ENCODE peak calls at places on chromosomes 16 and 17, in eight cellular contexts. E is CD4-positive, CD25-positive, alpha-beta regulatory T cell; G is heart right ventricle; W is RWPE1; L is neuronal stem cell; H is neural progenitor cell; P is prostate gland; Q is mammary epithelial cell. N is an unnamed sample.

GRCh38 chr17:29243792-29244191 is 2.9 kb upstream of the CRYBA1 start:
- DNase-seq in E (peak; percentile 20), G (no peak), W (no peak), L (no peak), H (peak; percentile 46), P (no peak), Q (peak; percentile 16), N (no peak)

GRCh38 chr16:30748634-30749445 is 615 bp downstream of the PHKG2 start:
- DNase-seq in E (peak; percentile 27), G (peak; percentile 51), W (no peak), L (peak; percentile 17), H (peak; percentile 70), P (no peak), Q (peak; percentile 32), N (no peak)

GRCh38 chr16:28865722-28866453 is 2.2 kb downstream of the SH2B1 start:
- DNase-seq in E (no peak), G (no peak), W (no peak), L (no peak), H (no peak), P (no peak), Q (no peak), N (no peak)

GRCh38 chr16:89476811-89477261 is 13.5 kb downstream of the ANKRD11 start:
- DNase-seq in E (no peak), G (no peak), W (peak; percentile 55), L (no peak), H (no peak), P (no peak), Q (no peak), N (no peak)

GRCh38 chr16:22183901-22184614 is 21.8 kb downstream of the SDR42E2 start:
- DNase-seq in E (no peak), G (no peak), W (no peak), L (no peak), H (peak; percentile 53), P (no peak), Q (no peak), N (no peak)

GRCh38 chr17:65025288-65025687 is 31.3 kb downstream of the GNA13 start:
- DNase-seq in E (no peak), G (no peak), W (no peak), L (no peak), H (no peak), P (no peak), Q (no peak), N (no peak)

GRCh38 chr17:57694051-57694450 is 51.0 kb downstream of the CCDC182 start:
- DNase-seq in E (no peak), G (no peak), W (no peak), L (no peak), H (no peak), P (no peak), Q (no peak), N (no peak)

GRCh38 chr17:15973016-15973415 is 26.5 kb downstream of the ZSWIM7 start:
- DNase-seq in E (no peak), G (no peak), W (no peak), L (no peak), H (no peak), P (no peak), Q (peak; percentile 44), N (no peak)

GRCh38 chr16:53726625-53727024 is 22.7 kb downstream of the FTO start:
- DNase-seq in E (no peak), G (no peak), W (peak; percentile 43), L (peak; percentile 29), H (peak; percentile 40), P (no peak), Q (peak; percentile 36), N (no peak)

GRCh38 chr17:65794572-65794971 is 233.1 kb upstream of the AXIN2 start:
- DNase-seq in E (no peak), G (no peak), W (peak; percentile 45), L (no peak), H (peak; percentile 45), P (no peak), Q (peak; percentile 29), N (no peak)

GRCh38 chr17:44844390-44844830 is 3.3 kb upstream of the HIGD1B start:
- DNase-seq in E (no peak), G (peak; percentile 54), W (no peak), L (no peak), H (peak; percentile 10), P (no peak), Q (no peak), N (no peak)
- H3K27ac ChIP-seq in E (no peak overlapping the region), G (no peak overlapping the region), W (no peak overlapping the region), L (no peak overlapping the region), H (no peak overlapping the region), P (no peak overlapping the region), Q (no peak overlapping the region), N (no peak overlapping the region)

GRCh38 chr17:50177476-50177875 is 11.7 kb downstream of the SGCA start:
- DNase-seq in E (no peak), G (no peak), W (no peak), L (no peak), H (no peak), P (no peak), Q (peak; percentile 32), N (no peak)

GRCh38 chr17:50174444-50174843 is 8.6 kb downstream of the SGCA start:
- DNase-seq in E (no peak), G (no peak), W (no peak), L (no peak), H (no peak), P (no peak), Q (no peak), N (no peak)

GRCh38 chr17:50175035-50175788 is 9.4 kb downstream of the SGCA start:
- DNase-seq in E (no peak), G (no peak), W (no peak), L (no peak), H (no peak), P (no peak), Q (no peak), N (no peak)

GRCh38 chr17:50177983-50178834 is 12.4 kb downstream of the SGCA start:
- DNase-seq in E (peak; percentile 64), G (peak; percentile 82), W (peak; percentile 94), L (no peak), H (peak; percentile 76), P (peak; percentile 84), Q (peak; percentile 99), N (peak; percentile 93)

DNA sequence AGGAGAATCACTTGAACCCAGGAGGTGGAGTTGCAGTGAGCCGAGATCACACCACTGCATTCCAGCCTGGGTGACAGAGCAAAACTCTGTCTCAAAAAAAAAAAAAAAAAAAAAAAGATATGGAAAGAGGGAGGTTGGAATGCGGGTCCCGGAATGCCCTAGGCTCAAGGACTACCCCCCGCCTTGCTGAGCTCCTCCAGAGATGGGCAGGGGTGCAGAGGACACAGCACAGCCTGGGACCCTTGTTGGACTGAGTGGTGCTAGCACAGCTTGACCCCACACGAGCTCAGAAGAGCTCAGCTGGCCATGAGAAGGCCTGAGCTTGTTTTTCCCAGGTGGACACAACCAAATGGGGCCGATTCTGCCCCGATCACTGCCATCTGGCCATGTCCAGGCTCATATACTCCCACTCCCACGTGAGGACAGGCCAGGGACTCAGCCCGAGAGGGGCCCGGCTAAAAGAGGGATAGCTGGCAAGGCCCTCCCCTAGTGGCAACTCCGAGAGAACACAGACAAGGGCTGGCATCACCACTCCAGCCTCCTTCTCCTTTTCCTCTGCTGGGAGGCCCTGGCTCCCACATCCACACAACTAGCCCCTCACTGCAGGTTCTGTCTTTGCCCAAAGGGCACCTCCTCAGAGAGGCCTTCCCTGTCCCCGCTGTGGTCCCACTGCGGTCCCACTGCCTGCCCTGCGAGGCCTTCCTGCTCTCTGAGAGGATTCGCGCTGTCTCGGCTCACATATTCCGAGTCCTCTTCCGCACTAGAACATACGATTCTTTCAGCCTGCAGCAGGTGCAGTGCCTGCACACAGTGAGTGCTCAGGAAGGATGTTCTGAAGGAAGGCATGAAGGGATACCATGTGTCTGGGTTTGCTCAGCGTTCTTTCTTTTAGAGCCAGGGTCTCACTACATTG is 11.0 kb downstream of the SGCA start:
- DNase-seq in E (no peak), G (peak; percentile 21), W (no peak), L (no peak), H (no peak), P (no peak), Q (no peak), N (no peak)
- H3K27ac ChIP-seq in E (no peak overlapping the region), G (peak overlapping the region; percentile 86), W (peak overlapping the region; percentile 99), L (no peak overlapping the region), H (no peak overlapping the region), P (peak overlapping the region; percentile 68), Q (no peak overlapping the region), N (peak overlapping the region; percentile 75)

GRCh38 chr17:4520060-4520880 is 21.6 kb downstream of the SPNS2 start:
- DNase-seq in E (no peak), G (no peak), W (no peak), L (no peak), H (no peak), P (no peak), Q (no peak), N (no peak)

GRCh38 chr17:4520881-4521600 is 22.4 kb downstream of the SPNS2 start:
- DNase-seq in E (no peak), G (no peak), W (peak; percentile 77), L (no peak), H (no peak), P (peak; percentile 33), Q (peak; percentile 88), N (no peak)

GRCh38 chr17:4518901-4519300 is 20.2 kb downstream of the SPNS2 start:
- DNase-seq in E (no peak), G (no peak), W (no peak), L (no peak), H (no peak), P (no peak), Q (no peak), N (no peak)

GRCh38 chr17:4516740-4517139 is 18.1 kb downstream of the SPNS2 start:
- DNase-seq in E (no peak), G (no peak), W (no peak), L (no peak), H (no peak), P (no peak), Q (no peak), N (no peak)

DNA sequence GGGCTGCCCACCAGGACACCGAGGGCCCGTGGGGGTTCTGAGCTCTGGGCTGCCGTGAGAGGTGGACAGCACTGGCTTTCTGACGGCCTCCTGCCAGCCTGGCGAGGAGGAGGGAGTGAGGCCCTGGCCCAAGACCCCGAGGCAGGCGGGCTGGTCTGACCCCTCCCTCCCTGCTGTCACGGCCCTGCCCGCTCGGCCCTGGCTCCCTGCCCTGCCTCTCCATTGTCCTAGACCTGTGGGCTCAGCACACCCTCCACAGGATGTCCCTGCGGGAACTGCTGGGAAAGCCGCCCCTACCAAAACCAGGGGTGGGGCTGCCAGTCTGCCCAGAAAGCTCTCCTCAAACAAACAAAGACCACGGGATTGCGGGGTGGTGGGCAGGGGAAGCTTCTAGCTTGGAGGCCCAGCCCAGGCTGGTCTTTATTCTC is 20.7 kb downstream of the SPNS2 start:
- DNase-seq in E (no peak), G (peak; percentile 84), W (no peak), L (no peak), H (no peak), P (peak; percentile 47), Q (no peak), N (no peak)
- H3K27ac ChIP-seq in E (no peak overlapping the region), G (peak overlapping the region; percentile 88), W (peak overlapping the region; percentile 94), L (no peak overlapping the region), H (no peak overlapping the region), P (peak overlapping the region; percentile 51), Q (no peak overlapping the region), N (no peak overlapping the region)

GRCh38 chr17:47703191-47703591 is 9.2 kb downstream of the TBKBP1 start:
- DNase-seq in E (peak; percentile 66), G (no peak), W (no peak), L (no peak), H (no peak), P (no peak), Q (no peak), N (peak; percentile 51)
- H3K27ac ChIP-seq in E (peak overlapping the region; percentile 33), G (no peak overlapping the region), W (no peak overlapping the region), L (no peak overlapping the region), H (no peak overlapping the region), P (no peak overlapping the region), Q (no peak overlapping the region), N (no peak overlapping the region)